ENCODE peak calls at places on chromosomes 12 and 14, in nine cellular contexts. O is WERI-Rb-1, J is tibial artery, F is tibial nerve, R is SK-N-SH, H is GM12878, N is Peyer's patch, A is uterus, X is transverse colon. V is an unnamed sample.

GRCh38 chr12:50401383-50402155 is 884 bp downstream of the LARP4 start:
- DNase-seq in A (peak; percentile 24), R (no peak), J (no peak), N (no peak), H (no peak), X (peak; percentile 13), O (no peak), F (no peak), V (no peak)

GRCh38 chr12:78407722-78408121 is 456.9 kb upstream of the SYT1 start:
- DNase-seq in X (no peak), N (no peak), H (no peak), F (no peak), O (no peak), A (no peak), J (no peak), R (no peak), V (no peak)

GRCh38 chr14:93049867-93050331 is 65.8 kb downstream of the ITPK1 start:
- DNase-seq in F (no peak), O (no peak), J (peak; percentile 78), A (no peak), H (no peak), R (no peak), X (no peak), N (no peak), V (no peak)

GRCh38 chr12:11797317-11797913 is 147.9 kb downstream of the ETV6 start:
- DNase-seq in J (no peak), X (no peak), O (no peak), N (no peak), R (no peak), H (no peak), A (no peak), F (no peak), V (no peak)

GRCh38 chr14:73613046-73613383 is 698 bp downstream of the ACOT6 start:
- DNase-seq in A (no peak), J (no peak), N (no peak), H (no peak), X (no peak), R (no peak), F (no peak), O (no peak), V (no peak)

GRCh38 chr14:95935228-95935822 is 58.7 kb downstream of the TUNAR start:
- DNase-seq in R (no peak), O (no peak), X (no peak), F (no peak), N (no peak), H (no peak), A (no peak), J (no peak), V (no peak)

GRCh38 chr14:53613404-53614253 is 343.0 kb downstream of the BMP4 start:
- DNase-seq in F (no peak), O (no peak), H (peak; percentile 98), R (no peak), J (no peak), N (peak; percentile 46), X (peak; percentile 13), A (no peak), V (no peak)

GRCh38 chr14:42353315-42353714 is 746.6 kb downstream of the LRFN5 start:
- DNase-seq in F (no peak), J (no peak), A (no peak), H (no peak), X (no peak), O (no peak), N (no peak), R (no peak), V (no peak)

GRCh38 chr14:58808828-58809227 is 171.1 kb downstream of the DACT1 start:
- DNase-seq in X (no peak), N (no peak), R (no peak), O (no peak), J (no peak), A (no peak), F (no peak), H (no peak), V (no peak)

GRCh38 chr12:47739959-47740358 is 14.7 kb upstream of the ENDOU start:
- DNase-seq in N (peak; percentile 68), J (no peak), X (peak; percentile 69), R (no peak), F (no peak), A (no peak), O (no peak), H (no peak), V (no peak)

GRCh38 chr12:94147991-94148840 is at the start of gene PLXNC1:
- DNase-seq in R (peak; percentile 85), A (peak; percentile 46), X (peak; percentile 70), N (peak; percentile 65), F (no peak), J (peak; percentile 74), O (peak; percentile 36), H (no peak), V (peak; percentile 51)
- H3K27me3 ChIP-seq in R (peaks cover 55% of the 10 kb centered on the region), A (no peaks in the 10 kb centered on the region), X (peaks cover 51% of the 10 kb centered on the region), N (no peaks in the 10 kb centered on the region), F (no peaks in the 10 kb centered on the region), J (peaks cover 41% of the 10 kb centered on the region), O (peaks cover 35% of the 10 kb centered on the region), H (no peaks in the 10 kb centered on the region), V (no peaks in the 10 kb centered on the region)

DNA sequence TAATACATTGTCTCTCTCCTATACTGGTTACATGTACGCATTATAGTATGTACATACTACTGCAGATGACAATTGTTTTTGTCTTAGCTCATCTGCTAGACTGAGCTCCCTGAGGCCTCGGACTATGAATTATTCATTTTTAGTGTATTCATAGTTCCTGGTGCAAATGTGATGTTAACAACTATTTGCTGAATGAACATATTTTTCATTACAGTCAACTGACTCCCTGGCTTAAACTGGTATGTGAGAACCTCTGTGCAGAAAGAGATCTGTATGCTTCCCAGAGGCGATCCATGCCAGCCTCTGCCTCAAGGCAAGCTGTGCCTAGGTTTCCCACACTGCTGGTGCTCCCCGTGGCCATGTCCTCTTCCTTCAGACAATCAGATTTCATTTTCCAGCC is 91.9 kb upstream of the PARP11 start:
- DNase-seq in H (no peak), J (no peak), R (no peak), O (no peak), F (no peak), A (no peak), X (no peak), N (no peak), V (no peak)
- H3K27ac ChIP-seq in H (no peak overlapping the region), J (no peak overlapping the region), R (no peak overlapping the region), O (no peak overlapping the region), F (no peak overlapping the region), A (no peak overlapping the region), X (no peak overlapping the region), N (no peak overlapping the region), V (no peak overlapping the region)

DNA sequence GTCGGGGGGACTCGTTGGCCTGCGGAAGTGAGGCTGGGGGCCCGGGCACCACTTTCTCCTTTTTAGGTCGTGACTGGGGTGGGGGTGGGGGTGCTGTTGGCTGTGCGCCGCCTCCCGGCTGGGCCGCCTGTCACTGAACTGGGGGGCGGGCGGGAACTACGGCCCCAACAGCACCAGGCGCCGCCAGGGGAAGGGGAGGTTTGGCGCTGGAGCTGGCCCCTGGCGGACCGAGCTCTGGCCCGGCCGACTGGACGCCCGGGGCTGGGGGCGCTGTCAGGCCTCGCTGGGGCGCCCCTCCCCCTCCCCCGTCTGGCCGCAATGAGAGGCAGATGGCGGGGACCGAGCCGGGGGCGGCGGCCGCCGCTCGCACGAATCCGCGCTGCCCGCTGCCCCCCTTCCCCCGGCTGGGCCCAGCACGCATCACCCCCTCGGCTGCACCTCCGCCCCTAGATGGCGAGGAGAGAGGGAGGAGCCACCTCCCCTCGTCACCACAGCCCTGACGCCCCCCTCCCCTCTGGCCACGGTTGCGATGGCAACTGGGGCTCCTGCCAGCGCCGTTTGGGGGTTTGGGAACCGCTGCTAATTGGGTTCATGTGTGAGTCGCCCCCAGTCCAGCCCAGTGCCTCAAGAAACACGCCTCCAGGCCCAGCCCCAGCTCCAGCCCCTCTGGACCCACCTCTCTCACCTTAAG is 723 bp downstream of the NFATC4 start:
- DNase-seq in F (peak; percentile 25), H (no peak), X (peak; percentile 45), J (peak; percentile 81), A (peak; percentile 79), N (peak; percentile 38), O (peak; percentile 92), R (peak; percentile 94), V (no peak)
- TF ChIP-seq CTCF in F (no peak), H (no peak), X (no peak), J (peak; percentile 5), A (no peak), N (no peak), O (peak; percentile 14), R (no peak), V (no peak)

GRCh38 chr14:37588956-37589737 is 5.9 kb downstream of the FOXA1 start:
- DNase-seq in N (no peak), J (no peak), A (no peak), F (no peak), X (peak; percentile 24), H (no peak), O (no peak), R (no peak), V (no peak)

GRCh38 chr14:37588667-37588955 is 6.4 kb downstream of the FOXA1 start:
- DNase-seq in N (no peak), O (no peak), F (no peak), R (no peak), J (no peak), X (peak; percentile 56), H (no peak), A (no peak), V (no peak)

GRCh38 chr14:37591311-37591940 is 3.6 kb downstream of the FOXA1 start:
- DNase-seq in F (no peak), R (no peak), N (no peak), J (no peak), O (no peak), A (no peak), X (peak; percentile 51), H (no peak), V (no peak)

GRCh38 chr14:37590810-37591139 is 4.3 kb downstream of the FOXA1 start:
- DNase-seq in F (no peak), H (no peak), N (no peak), J (no peak), X (no peak), A (no peak), O (no peak), R (no peak), V (no peak)

GRCh38 chr14:37590096-37590809 is 4.8 kb downstream of the FOXA1 start:
- DNase-seq in A (no peak), J (no peak), R (no peak), F (no peak), X (no peak), O (no peak), N (no peak), H (no peak), V (no peak)
- H3K27me3 ChIP-seq in A (peaks cover 89% of the 10 kb centered on the region), J (peaks cover 97% of the 10 kb centered on the region), R (peaks cover 24% of the 10 kb centered on the region), F (peaks cover 7% of the 10 kb centered on the region), X (peaks cover 98% of the 10 kb centered on the region), O (peaks cover 90% of the 10 kb centered on the region), N (no peaks in the 10 kb centered on the region), H (no peaks in the 10 kb centered on the region), V (peaks cover 86% of the 10 kb centered on the region)

DNA sequence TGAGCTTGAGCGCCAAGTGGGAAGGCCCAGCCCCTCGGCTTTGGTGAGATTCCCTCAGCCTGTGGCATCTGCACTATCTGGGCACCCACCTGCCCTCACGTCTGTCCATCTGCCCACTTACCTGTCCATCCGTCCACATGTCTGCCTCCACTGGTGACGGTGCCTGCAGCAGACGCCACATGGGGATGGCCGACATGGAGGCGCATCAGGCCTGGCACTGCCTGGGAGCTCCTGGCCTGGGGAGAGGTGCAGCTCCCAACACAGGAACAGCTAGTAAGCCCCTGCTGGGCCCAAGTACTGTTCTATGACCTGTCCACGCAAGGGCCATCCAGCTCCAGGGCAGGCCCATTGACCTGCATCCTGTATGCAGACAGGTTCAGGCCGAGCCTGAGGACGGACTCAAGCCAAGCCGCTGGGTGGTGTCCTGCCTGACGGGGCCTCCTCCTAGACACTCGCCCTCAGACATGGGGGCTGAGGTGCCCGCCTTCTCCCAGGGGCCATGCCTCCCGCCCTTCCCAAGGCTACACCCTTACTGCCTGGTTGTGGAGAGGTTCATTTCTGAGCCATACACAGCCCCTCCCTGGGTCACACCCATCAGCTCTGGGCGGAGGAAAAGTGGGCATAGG is 192.1 kb upstream of the C14orf180 start:
- DNase-seq in O (no peak), H (no peak), X (peak; percentile 4), J (peak; percentile 52), F (no peak), N (no peak), A (peak; percentile 6), R (no peak), V (no peak)
- H3K27ac ChIP-seq in O (no peak overlapping the region), H (no peak overlapping the region), X (no peak overlapping the region), J (no peak overlapping the region), F (no peak overlapping the region), N (no peak overlapping the region), A (no peak overlapping the region), R (no peak overlapping the region), V (no peak overlapping the region)

V was measured in CD4-positive, alpha-beta T cell.